ENCODE peak calls at places on chromosome 5, in eight cellular contexts. One of them, this sample, is unnamed.
A peak's percentile ranks its signal among the peaks of the same experiment; 100 is the strongest.

GRCh38 chr5:110687485-110687884 is 39.0 kb downstream of the TMEM232 start:
- DNase-seq in kidney: no peak
- DNase-seq in GM10248: no peak
- DNase-seq in H9: no peak
- DNase-seq in transverse colon: no peak
- DNase-seq in cardiac muscle cell: no peak
- DNase-seq in colonic mucosa: no peak
- DNase-seq in stomach: no peak
- DNase-seq in this sample: no peak

GRCh38 chr5:73826761-73827450 is 200.9 kb downstream of the ARHGEF28 start:
- DNase-seq in kidney: no peak
- DNase-seq in GM10248: no peak
- DNase-seq in H9: no peak
- DNase-seq in transverse colon: no peak
- DNase-seq in cardiac muscle cell: peak; percentile 42
- DNase-seq in colonic mucosa: no peak
- DNase-seq in stomach: no peak
- DNase-seq in this sample: no peak

GRCh38 chr5:115424446-115424845 is 120.1 kb downstream of the FEM1C start:
- DNase-seq in kidney: no peak
- DNase-seq in GM10248: no peak
- DNase-seq in H9: no peak
- DNase-seq in transverse colon: no peak
- DNase-seq in cardiac muscle cell: no peak
- DNase-seq in colonic mucosa: no peak
- DNase-seq in stomach: no peak
- DNase-seq in this sample: no peak

GRCh38 chr5:76104027-76104426 is 20.8 kb downstream of the SV2C start:
- DNase-seq in kidney: no peak
- DNase-seq in GM10248: no peak
- DNase-seq in H9: peak; percentile 57
- DNase-seq in transverse colon: peak; percentile 23
- DNase-seq in cardiac muscle cell: peak; percentile 20
- DNase-seq in colonic mucosa: peak; percentile 56
- DNase-seq in stomach: peak; percentile 44
- DNase-seq in this sample: no peak

GRCh38 chr5:55672477-55672911 is 39.6 kb downstream of the SLC38A9 start:
- DNase-seq in kidney: no peak
- DNase-seq in GM10248: no peak
- DNase-seq in H9: no peak
- DNase-seq in transverse colon: no peak
- DNase-seq in cardiac muscle cell: no peak
- DNase-seq in colonic mucosa: no peak
- DNase-seq in stomach: no peak
- DNase-seq in this sample: no peak

GRCh38 chr5:78647838-78648358 is 674 bp downstream of the LHFPL2 start:
- DNase-seq in kidney: peak; percentile 85
- DNase-seq in GM10248: peak; percentile 52
- DNase-seq in H9: peak; percentile 47
- DNase-seq in transverse colon: peak; percentile 62
- DNase-seq in cardiac muscle cell: peak; percentile 70
- DNase-seq in colonic mucosa: peak; percentile 62
- DNase-seq in stomach: peak; percentile 60
- DNase-seq in this sample: no peak

GRCh38 chr5:135539430-135540005 is 3.8 kb upstream of the NEUROG1 start:
- DNase-seq in kidney: no peak
- DNase-seq in GM10248: peak; percentile 8
- DNase-seq in H9: no peak
- DNase-seq in transverse colon: no peak
- DNase-seq in cardiac muscle cell: no peak
- DNase-seq in colonic mucosa: no peak
- DNase-seq in stomach: no peak
- DNase-seq in this sample: no peak

GRCh38 chr5:76746677-76747076 is 30.8 kb downstream of the F2R start:
- DNase-seq in kidney: no peak
- DNase-seq in GM10248: no peak
- DNase-seq in H9: no peak
- DNase-seq in transverse colon: no peak
- DNase-seq in cardiac muscle cell: no peak
- DNase-seq in colonic mucosa: no peak
- DNase-seq in stomach: no peak
- DNase-seq in this sample: no peak

GRCh38 chr5:29993286-29993685 is 1200.2 kb upstream of the CDH6 start:
- DNase-seq in kidney: no peak
- DNase-seq in GM10248: no peak
- DNase-seq in H9: no peak
- DNase-seq in transverse colon: no peak
- DNase-seq in cardiac muscle cell: no peak
- DNase-seq in colonic mucosa: no peak
- DNase-seq in stomach: no peak
- DNase-seq in this sample: no peak

GRCh38 chr5:126523818-126524522 is 71.0 kb downstream of the ALDH7A1 start:
- DNase-seq in kidney: no peak
- DNase-seq in GM10248: no peak
- DNase-seq in H9: no peak
- DNase-seq in transverse colon: no peak
- DNase-seq in cardiac muscle cell: no peak
- DNase-seq in colonic mucosa: peak; percentile 13
- DNase-seq in stomach: no peak
- DNase-seq in this sample: no peak

GRCh38 chr5:96067902-96068614 is 106.4 kb upstream of the ELL2 start:
- DNase-seq in kidney: no peak
- DNase-seq in GM10248: no peak
- DNase-seq in H9: no peak
- DNase-seq in transverse colon: no peak
- DNase-seq in cardiac muscle cell: peak; percentile 79
- DNase-seq in colonic mucosa: peak; percentile 27
- DNase-seq in stomach: no peak
- DNase-seq in this sample: no peak

GRCh38 chr5:32331217-32331926 is 18.6 kb upstream of the MTMR12 start:
- DNase-seq in kidney: no peak
- DNase-seq in GM10248: no peak
- DNase-seq in H9: no peak
- DNase-seq in transverse colon: peak; percentile 76
- DNase-seq in cardiac muscle cell: no peak
- DNase-seq in colonic mucosa: peak; percentile 81
- DNase-seq in stomach: peak; percentile 72
- DNase-seq in this sample: no peak

GRCh38 chr5:177554474-177555111 is at the start of gene FAM193B:
- DNase-seq in kidney: peak; percentile 98
- DNase-seq in GM10248: peak; percentile 99
- DNase-seq in H9: peak; percentile 96
- DNase-seq in transverse colon: peak; percentile 97
- DNase-seq in cardiac muscle cell: peak; percentile 94
- DNase-seq in colonic mucosa: peak; percentile 97
- DNase-seq in stomach: peak; percentile 95
- DNase-seq in this sample: peak; percentile 80
- TF ChIP-seq CTCF in kidney: no peak
- TF ChIP-seq CTCF in GM10248: no peak
- TF ChIP-seq CTCF in H9: peak; percentile 51
- TF ChIP-seq CTCF in transverse colon: peak; percentile 45
- TF ChIP-seq CTCF in cardiac muscle cell: peak; percentile 23
- TF ChIP-seq CTCF in colonic mucosa: no peak
- TF ChIP-seq CTCF in stomach: no peak
- TF ChIP-seq CTCF in this sample: no peak

DNA sequence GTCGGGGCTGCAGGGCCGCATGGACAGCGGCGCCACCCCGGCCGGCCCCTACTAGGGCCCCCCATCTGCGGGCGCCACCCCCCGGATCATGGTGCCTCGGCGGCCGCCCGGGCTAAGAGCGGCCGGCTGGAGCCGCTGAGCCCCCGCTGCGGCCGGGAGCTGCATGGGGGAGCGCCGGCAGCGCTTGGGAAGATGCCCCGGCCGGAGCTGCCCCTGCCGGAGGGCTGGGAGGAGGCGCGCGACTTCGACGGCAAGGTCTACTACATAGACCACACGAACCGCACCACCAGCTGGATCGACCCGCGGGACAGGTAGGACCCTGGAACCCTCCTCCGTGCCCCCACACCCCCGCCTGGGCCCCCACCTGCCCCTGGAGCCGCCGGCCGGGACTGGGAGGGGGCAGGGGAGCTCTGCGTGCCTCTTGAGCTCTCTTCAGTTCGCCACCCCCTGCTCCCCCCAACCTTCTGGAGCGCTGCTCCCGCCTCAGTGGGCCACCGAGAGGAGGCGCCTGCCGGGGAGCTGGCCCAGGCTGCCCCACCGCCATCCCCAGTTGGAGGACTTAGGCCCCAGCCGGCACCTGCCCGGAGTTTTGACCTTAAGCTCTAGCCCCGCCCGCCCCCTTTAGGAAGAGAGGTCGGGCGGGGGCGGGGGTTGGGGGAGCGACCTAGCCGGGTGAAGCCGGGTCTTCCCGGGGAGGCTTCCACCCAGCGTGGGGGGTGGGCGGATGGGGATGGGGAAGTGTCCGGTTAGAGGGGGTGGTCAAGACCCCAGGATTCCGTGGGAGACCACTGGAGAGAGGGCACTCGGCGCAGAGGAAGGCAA is 727 bp downstream of the WWC1 start:
- DNase-seq in kidney: peak; percentile 81
- DNase-seq in GM10248: peak; percentile 37
- DNase-seq in H9: peak; percentile 66
- DNase-seq in transverse colon: peak; percentile 29
- DNase-seq in cardiac muscle cell: peak; percentile 13
- DNase-seq in colonic mucosa: peak; percentile 36
- DNase-seq in stomach: no peak
- DNase-seq in this sample: no peak
- TF ChIP-seq CTCF in kidney: no peak
- TF ChIP-seq CTCF in GM10248: no peak
- TF ChIP-seq CTCF in H9: peak; percentile 41
- TF ChIP-seq CTCF in transverse colon: no peak
- TF ChIP-seq CTCF in cardiac muscle cell: no peak
- TF ChIP-seq CTCF in colonic mucosa: no peak
- TF ChIP-seq CTCF in stomach: no peak
- TF ChIP-seq CTCF in this sample: no peak

GRCh38 chr5:177489119-177489716 is 8.2 kb downstream of the PDLIM7 start:
- DNase-seq in kidney: peak; percentile 57
- DNase-seq in GM10248: no peak
- DNase-seq in H9: peak; percentile 69
- DNase-seq in transverse colon: peak; percentile 63
- DNase-seq in cardiac muscle cell: no peak
- DNase-seq in colonic mucosa: peak; percentile 62
- DNase-seq in stomach: peak; percentile 68
- DNase-seq in this sample: no peak
- TF ChIP-seq CTCF in kidney: no peak
- TF ChIP-seq CTCF in GM10248: no peak
- TF ChIP-seq CTCF in H9: peak; percentile 30
- TF ChIP-seq CTCF in transverse colon: peak; percentile 24
- TF ChIP-seq CTCF in cardiac muscle cell: no peak
- TF ChIP-seq CTCF in colonic mucosa: no peak
- TF ChIP-seq CTCF in stomach: no peak
- TF ChIP-seq CTCF in this sample: no peak

GRCh38 chr5:20466507-20466906 is 478.5 kb upstream of the CDH18 start:
- DNase-seq in kidney: no peak
- DNase-seq in GM10248: no peak
- DNase-seq in H9: no peak
- DNase-seq in transverse colon: no peak
- DNase-seq in cardiac muscle cell: no peak
- DNase-seq in colonic mucosa: no peak
- DNase-seq in stomach: no peak
- DNase-seq in this sample: no peak
- TF ChIP-seq CTCF in kidney: no peak
- TF ChIP-seq CTCF in GM10248: no peak
- TF ChIP-seq CTCF in H9: no peak
- TF ChIP-seq CTCF in transverse colon: no peak
- TF ChIP-seq CTCF in cardiac muscle cell: no peak
- TF ChIP-seq CTCF in colonic mucosa: no peak
- TF ChIP-seq CTCF in stomach: no peak
- TF ChIP-seq CTCF in this sample: no peak

GRCh38 chr5:171409164-171410136 is 10.0 kb upstream of the FGF18 start:
- DNase-seq in kidney: no peak
- DNase-seq in GM10248: no peak
- DNase-seq in H9: no peak
- DNase-seq in transverse colon: no peak
- DNase-seq in cardiac muscle cell: no peak
- DNase-seq in colonic mucosa: no peak
- DNase-seq in stomach: no peak
- DNase-seq in this sample: no peak

GRCh38 chr5:171400169-171400568 is 12.5 kb downstream of the NPM1 start:
- DNase-seq in kidney: no peak
- DNase-seq in GM10248: no peak
- DNase-seq in H9: no peak
- DNase-seq in transverse colon: no peak
- DNase-seq in cardiac muscle cell: no peak
- DNase-seq in colonic mucosa: no peak
- DNase-seq in stomach: no peak
- DNase-seq in this sample: no peak

GRCh38 chr5:171407234-171407633 is 12.2 kb upstream of the FGF18 start:
- DNase-seq in kidney: no peak
- DNase-seq in GM10248: no peak
- DNase-seq in H9: no peak
- DNase-seq in transverse colon: no peak
- DNase-seq in cardiac muscle cell: no peak
- DNase-seq in colonic mucosa: no peak
- DNase-seq in stomach: no peak
- DNase-seq in this sample: no peak

GRCh38 chr5:171401167-171401947 is 13.7 kb downstream of the NPM1 start:
- DNase-seq in kidney: no peak
- DNase-seq in GM10248: no peak
- DNase-seq in H9: no peak
- DNase-seq in transverse colon: no peak
- DNase-seq in cardiac muscle cell: no peak
- DNase-seq in colonic mucosa: no peak
- DNase-seq in stomach: no peak
- DNase-seq in this sample: no peak

GRCh38 chr5:171405615-171406014 is 13.8 kb upstream of the FGF18 start:
- DNase-seq in kidney: no peak
- DNase-seq in GM10248: no peak
- DNase-seq in H9: no peak
- DNase-seq in transverse colon: no peak
- DNase-seq in cardiac muscle cell: peak; percentile 35
- DNase-seq in colonic mucosa: no peak
- DNase-seq in stomach: no peak
- DNase-seq in this sample: no peak
- TF ChIP-seq CTCF in kidney: no peak
- TF ChIP-seq CTCF in GM10248: peak; percentile 28
- TF ChIP-seq CTCF in H9: peak; percentile 48
- TF ChIP-seq CTCF in transverse colon: no peak
- TF ChIP-seq CTCF in cardiac muscle cell: peak; percentile 55
- TF ChIP-seq CTCF in colonic mucosa: no peak
- TF ChIP-seq CTCF in stomach: no peak
- TF ChIP-seq CTCF in this sample: no peak